ENCODE peak calls at places on chromosomes 5 and 9, in four cellular contexts. H is WTC11, U is neural crest cell, X is AG09309. E is an unnamed sample.

GRCh38 chr9:20271723-20272122 is 350.6 kb downstream of the MLLT3 start:
- DNase-seq in H (no peak), X (no peak), U (no peak), E (no peak)

GRCh38 chr5:143026380-143026779 is 256.2 kb downstream of the ARHGAP26 start:
- DNase-seq in X (no peak), H (no peak), U (no peak), E (no peak)

GRCh38 chr9:72473474-72474241 is 47.8 kb upstream of the TMC1 start:
- DNase-seq in H (no peak), X (no peak), U (no peak), E (no peak)

GRCh38 chr5:124948062-124948753 is 201.8 kb upstream of the ZNF608 start:
- DNase-seq in U (no peak), X (no peak), H (no peak), E (no peak)

GRCh38 chr9:124779368-124780059 is 2.6 kb downstream of the OLFML2A start:
- DNase-seq in X (peak), U (no peak), H (peak), E (peak)

GRCh38 chr9:88746029-88746743 is 211.2 kb downstream of the NXNL2 start:
- DNase-seq in X (peak), H (no peak), U (no peak), E (no peak)

GRCh38 chr9:100549048-100549447 is 28.8 kb upstream of the CAVIN4 start:
- DNase-seq in X (no peak), H (no peak), U (no peak), E (no peak)

GRCh38 chr5:76403713-76403962 is 553 bp downstream of the IQGAP2 start:
- DNase-seq in U (peak), X (no peak), H (peak), E (no peak)

GRCh38 chr9:107282268-107282667 is 811 bp upstream of the RAD23B start:
- DNase-seq in H (no peak), X (no peak), U (no peak), E (no peak)

DNA sequence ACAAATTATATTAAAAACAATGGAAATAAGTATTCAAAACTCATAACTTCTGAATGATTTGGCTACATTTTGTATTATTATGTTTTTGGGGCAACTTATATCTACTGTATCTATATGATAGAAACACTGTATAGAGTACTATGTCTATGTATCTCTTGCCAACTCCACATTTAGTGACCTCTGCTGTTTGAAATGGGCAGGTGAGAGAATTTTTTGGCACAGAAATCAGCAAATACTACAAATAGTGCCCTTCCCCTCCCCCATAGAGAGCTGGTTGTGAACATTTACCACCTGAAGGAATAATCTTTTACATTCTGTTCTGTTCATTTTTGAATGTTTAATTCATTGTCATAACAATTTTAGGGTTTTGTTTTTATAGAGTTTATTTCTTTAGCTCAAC is 545.3 kb downstream of the PDE4D start:
- DNase-seq in U (no peak), H (no peak), X (no peak), E (no peak)
- TF ChIP-seq CTCF in U (no peak), H (no peak), X (no peak), E (no peak)

GRCh38 chr5:147190236-147190815 is 44.5 kb upstream of the STK32A start:
- DNase-seq in X (no peak), H (no peak), U (no peak), E (no peak)

GRCh38 chr5:147188200-147189108 is 46.4 kb upstream of the STK32A start:
- DNase-seq in U (peak), H (peak), X (no peak), E (peak)

GRCh38 chr5:147187163-147187562 is 47.7 kb upstream of the STK32A start:
- DNase-seq in U (no peak), X (no peak), H (no peak), E (no peak)

GRCh38 chr5:147193123-147193522 is 41.7 kb upstream of the STK32A start:
- DNase-seq in U (no peak), X (no peak), H (no peak), E (no peak)

DNA sequence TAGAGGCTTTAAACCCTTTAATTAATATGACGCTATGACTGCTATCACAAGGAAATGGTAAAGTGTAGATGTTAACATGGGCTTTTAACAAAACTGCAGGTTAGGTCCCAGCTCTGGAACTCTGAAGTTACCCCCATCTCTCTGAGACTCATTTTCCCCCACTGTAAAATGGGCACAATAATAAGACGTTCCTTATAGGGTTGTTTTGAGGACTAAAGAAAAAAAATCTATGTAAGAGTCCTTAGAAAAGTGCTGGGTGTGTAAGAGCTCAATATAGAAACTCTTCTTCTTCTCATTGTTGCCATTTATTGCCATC is 45.8 kb upstream of the STK32A start:
- DNase-seq in H (no peak), U (no peak), X (no peak), E (no peak)
- TF ChIP-seq CTCF in H (no peak), U (no peak), X (no peak), E (no peak)

GRCh38 chr5:104628906-104629305 is 1066.3 kb upstream of the NUDT12 start:
- DNase-seq in H (no peak), X (no peak), U (no peak), E (no peak)
- TF ChIP-seq CTCF in H (no peak), X (no peak), U (no peak), E (no peak)

GRCh38 chr5:134526483-134527155 is 1.1 kb downstream of the JADE2 start:
- DNase-seq in U (peak), H (peak), X (no peak), E (no peak)
- TF ChIP-seq CTCF in U (peak), H (peak), X (peak), E (peak)

GRCh38 chr9:26331223-26331622 is 561.4 kb downstream of the CAAP1 start:
- DNase-seq in X (no peak), U (no peak), H (no peak), E (no peak)

GRCh38 chr9:26321935-26322334 is 570.7 kb downstream of the CAAP1 start:
- DNase-seq in U (no peak), H (no peak), X (no peak), E (no peak)

GRCh38 chr9:26324787-26325186 is 567.8 kb downstream of the CAAP1 start:
- DNase-seq in H (no peak), U (no peak), X (no peak), E (no peak)

GRCh38 chr9:26329974-26330373 is 562.6 kb downstream of the CAAP1 start:
- DNase-seq in X (no peak), H (no peak), U (no peak), E (no peak)

DNA sequence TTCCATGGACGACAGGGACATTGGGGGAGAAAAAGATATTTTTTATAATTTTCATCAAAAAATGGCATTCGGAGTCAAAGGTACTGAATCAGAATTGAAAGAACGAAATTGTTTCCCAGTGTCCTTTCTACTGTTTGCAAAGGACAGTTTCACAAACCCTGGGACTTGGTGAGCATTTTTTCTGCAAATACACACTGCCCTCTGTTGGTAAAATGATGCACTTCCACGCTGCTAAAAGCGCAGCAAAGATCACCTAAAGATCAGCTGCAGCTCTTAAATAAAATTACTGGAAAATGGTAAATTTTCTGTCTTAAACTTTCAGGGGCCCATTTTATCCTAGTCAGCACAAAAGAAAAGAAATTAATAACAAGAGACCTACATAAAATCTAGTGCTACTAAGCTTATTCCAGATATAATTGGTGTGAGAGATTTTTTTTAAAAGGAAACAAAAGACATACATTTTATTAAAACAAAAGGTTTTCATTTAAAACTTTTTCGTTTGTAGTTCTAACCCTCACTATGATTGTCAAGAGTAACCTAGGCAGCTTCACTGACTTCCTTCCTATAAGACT is 566.0 kb downstream of the CAAP1 start:
- DNase-seq in H (peak), U (peak), X (peak), E (peak)
- TF ChIP-seq CTCF in H (peak), U (peak), X (peak), E (peak)

DNA sequence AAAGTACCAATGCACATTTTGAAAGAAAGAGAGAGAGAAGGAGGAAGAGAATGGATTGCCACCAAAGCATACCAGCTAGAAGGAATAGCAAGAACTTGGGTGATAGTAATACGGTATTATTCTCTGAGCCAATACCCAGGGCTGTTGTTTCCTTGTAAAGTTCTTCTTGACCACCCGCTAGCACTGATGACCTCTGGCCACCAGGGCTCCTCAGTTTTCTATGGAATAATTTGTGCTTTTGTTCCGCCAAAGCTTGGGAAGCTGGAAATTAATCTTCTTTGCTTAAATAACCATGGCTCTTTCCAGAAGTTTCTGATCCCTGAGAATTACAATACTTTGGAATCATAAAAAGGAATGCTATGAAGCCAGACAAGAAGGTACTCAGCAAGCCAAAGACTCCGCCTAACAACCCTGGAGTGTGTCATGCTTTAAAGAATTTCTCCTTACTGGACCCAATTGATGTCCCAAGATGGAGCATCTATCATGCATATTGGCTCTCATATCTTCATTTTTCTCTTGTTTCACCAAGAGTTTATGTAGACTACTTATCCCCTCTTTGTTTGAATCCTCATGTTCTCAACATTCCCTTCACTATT is 29.8 kb downstream of the OR2K2 start:
- DNase-seq in X (no peak), H (no peak), U (no peak), E (no peak)
- TF ChIP-seq CTCF in X (no peak), H (no peak), U (no peak), E (no peak)

E was measured in WERI-Rb-1.